ENCODE peak calls at places on chromosome 4, in nine cellular contexts. One of them, this sample, is unnamed.

GRCh38 chr4:148444296-148445070 is 2.3 kb upstream of the NR3C2 start:
- DNase-seq in stimulated activated CD4-positive, alpha-beta T cell treated with anti-CD3 and anti-CD28 coated beads, Interleukin-2, amount 100 ng/mL, for 24 hours: peak
- DNase-seq in midbrain: peak
- DNase-seq in ACHN: no peak
- DNase-seq in H54: no peak
- DNase-seq in foreskin fibroblast: peak
- DNase-seq in HS-5: no peak
- DNase-seq in head of caudate nucleus: peak
- DNase-seq in PC-3: peak
- DNase-seq in this sample: no peak

GRCh38 chr4:4666693-4667642 is 125.1 kb upstream of the STX18 start:
- DNase-seq in stimulated activated CD4-positive, alpha-beta T cell treated with anti-CD3 and anti-CD28 coated beads, Interleukin-2, amount 100 ng/mL, for 24 hours: no peak
- DNase-seq in midbrain: no peak
- DNase-seq in ACHN: no peak
- DNase-seq in H54: no peak
- DNase-seq in foreskin fibroblast: peak
- DNase-seq in HS-5: no peak
- DNase-seq in head of caudate nucleus: no peak
- DNase-seq in PC-3: no peak
- DNase-seq in this sample: no peak

GRCh38 chr4:105455182-105455581 is 18.7 kb downstream of the PPA2 start:
- DNase-seq in stimulated activated CD4-positive, alpha-beta T cell treated with anti-CD3 and anti-CD28 coated beads, Interleukin-2, amount 100 ng/mL, for 24 hours: no peak
- DNase-seq in midbrain: no peak
- DNase-seq in ACHN: no peak
- DNase-seq in H54: no peak
- DNase-seq in foreskin fibroblast: no peak
- DNase-seq in HS-5: no peak
- DNase-seq in head of caudate nucleus: no peak
- DNase-seq in PC-3: no peak
- DNase-seq in this sample: no peak

GRCh38 chr4:138696058-138696457 is 319.5 kb upstream of the NOCT start:
- DNase-seq in stimulated activated CD4-positive, alpha-beta T cell treated with anti-CD3 and anti-CD28 coated beads, Interleukin-2, amount 100 ng/mL, for 24 hours: no peak
- DNase-seq in midbrain: no peak
- DNase-seq in ACHN: no peak
- DNase-seq in H54: no peak
- DNase-seq in foreskin fibroblast: no peak
- DNase-seq in HS-5: no peak
- DNase-seq in head of caudate nucleus: no peak
- DNase-seq in PC-3: no peak
- DNase-seq in this sample: no peak

GRCh38 chr4:112214397-112215264 is 17.0 kb upstream of the AP1AR start:
- DNase-seq in stimulated activated CD4-positive, alpha-beta T cell treated with anti-CD3 and anti-CD28 coated beads, Interleukin-2, amount 100 ng/mL, for 24 hours: no peak
- DNase-seq in midbrain: peak
- DNase-seq in ACHN: peak
- DNase-seq in H54: no peak
- DNase-seq in foreskin fibroblast: peak
- DNase-seq in HS-5: no peak
- DNase-seq in head of caudate nucleus: no peak
- DNase-seq in PC-3: peak
- DNase-seq in this sample: no peak

GRCh38 chr4:71380721-71381120 is 41.9 kb downstream of the SLC4A4 start:
- DNase-seq in stimulated activated CD4-positive, alpha-beta T cell treated with anti-CD3 and anti-CD28 coated beads, Interleukin-2, amount 100 ng/mL, for 24 hours: no peak
- DNase-seq in midbrain: no peak
- DNase-seq in ACHN: peak
- DNase-seq in H54: no peak
- DNase-seq in foreskin fibroblast: peak
- DNase-seq in HS-5: no peak
- DNase-seq in head of caudate nucleus: no peak
- DNase-seq in PC-3: peak
- DNase-seq in this sample: peak

GRCh38 chr4:147589586-147589985 is 27.6 kb upstream of the TMEM184C start:
- DNase-seq in stimulated activated CD4-positive, alpha-beta T cell treated with anti-CD3 and anti-CD28 coated beads, Interleukin-2, amount 100 ng/mL, for 24 hours: no peak
- DNase-seq in midbrain: no peak
- DNase-seq in ACHN: no peak
- DNase-seq in H54: no peak
- DNase-seq in foreskin fibroblast: peak
- DNase-seq in HS-5: no peak
- DNase-seq in head of caudate nucleus: no peak
- DNase-seq in PC-3: no peak
- DNase-seq in this sample: no peak

GRCh38 chr4:80070880-80071620 is 2.0 kb downstream of the ANTXR2 start:
- DNase-seq in stimulated activated CD4-positive, alpha-beta T cell treated with anti-CD3 and anti-CD28 coated beads, Interleukin-2, amount 100 ng/mL, for 24 hours: no peak
- DNase-seq in midbrain: no peak
- DNase-seq in ACHN: no peak
- DNase-seq in H54: no peak
- DNase-seq in foreskin fibroblast: peak
- DNase-seq in HS-5: no peak
- DNase-seq in head of caudate nucleus: no peak
- DNase-seq in PC-3: peak
- DNase-seq in this sample: no peak

GRCh38 chr4:6124386-6125102 is 75.8 kb downstream of the JAKMIP1 start:
- DNase-seq in stimulated activated CD4-positive, alpha-beta T cell treated with anti-CD3 and anti-CD28 coated beads, Interleukin-2, amount 100 ng/mL, for 24 hours: no peak
- DNase-seq in midbrain: no peak
- DNase-seq in ACHN: no peak
- DNase-seq in H54: no peak
- DNase-seq in foreskin fibroblast: no peak
- DNase-seq in HS-5: no peak
- DNase-seq in head of caudate nucleus: no peak
- DNase-seq in PC-3: no peak
- DNase-seq in this sample: no peak

GRCh38 chr4:40629401-40630334 is at the start of gene RBM47:
- DNase-seq in stimulated activated CD4-positive, alpha-beta T cell treated with anti-CD3 and anti-CD28 coated beads, Interleukin-2, amount 100 ng/mL, for 24 hours: peak
- DNase-seq in midbrain: peak
- DNase-seq in ACHN: peak
- DNase-seq in H54: peak
- DNase-seq in foreskin fibroblast: peak
- DNase-seq in HS-5: no peak
- DNase-seq in head of caudate nucleus: peak
- DNase-seq in PC-3: peak
- DNase-seq in this sample: no peak

GRCh38 chr4:156408749-156409148 is 455.1 kb upstream of the CTSO start:
- DNase-seq in stimulated activated CD4-positive, alpha-beta T cell treated with anti-CD3 and anti-CD28 coated beads, Interleukin-2, amount 100 ng/mL, for 24 hours: no peak
- DNase-seq in midbrain: no peak
- DNase-seq in ACHN: no peak
- DNase-seq in H54: no peak
- DNase-seq in foreskin fibroblast: peak
- DNase-seq in HS-5: no peak
- DNase-seq in head of caudate nucleus: no peak
- DNase-seq in PC-3: peak
- DNase-seq in this sample: no peak

GRCh38 chr4:16783119-16783518 is 115.3 kb downstream of the LDB2 start:
- DNase-seq in stimulated activated CD4-positive, alpha-beta T cell treated with anti-CD3 and anti-CD28 coated beads, Interleukin-2, amount 100 ng/mL, for 24 hours: no peak
- DNase-seq in midbrain: no peak
- DNase-seq in ACHN: no peak
- DNase-seq in H54: no peak
- DNase-seq in foreskin fibroblast: no peak
- DNase-seq in HS-5: no peak
- DNase-seq in head of caudate nucleus: no peak
- DNase-seq in PC-3: no peak
- DNase-seq in this sample: no peak

This sample was measured in AG04449.